ENCODE peak calls at places on chromosome 19, in eight cellular contexts. L is left lung; H is tibial nerve; I is endodermal cell; B is CD4-positive, alpha-beta T cell; X is AG04450; Q is AG09319; F is omental fat pad. U is an unnamed sample.

GRCh38 chr19:10918359-10918758 is 10.1 kb downstream of the YIPF2 start:
- DNase-seq in L (peak; percentile 15), H (no peak), I (no peak), B (no peak), X (no peak), Q (no peak), F (no peak), U (no peak)

GRCh38 chr19:49114630-49115363 is 627 bp downstream of the LIN7B start:
- DNase-seq in L (peak; percentile 88), H (peak; percentile 36), I (peak; percentile 88), B (peak; percentile 36), X (no peak), Q (no peak), F (no peak), U (no peak)

GRCh38 chr19:644363-644762 is 4.7 kb downstream of the FGF22 start:
- DNase-seq in L (no peak), H (no peak), I (no peak), B (no peak), X (no peak), Q (no peak), F (no peak), U (no peak)

GRCh38 chr19:35059799-35060091 is 18.2 kb downstream of the HPN start:
- DNase-seq in L (peak; percentile 73), H (no peak), I (no peak), B (no peak), X (no peak), Q (no peak), F (no peak), U (no peak)

GRCh38 chr19:2567580-2567979 is 91.7 kb downstream of the GADD45B start:
- DNase-seq in L (peak; percentile 85), H (peak; percentile 61), I (peak; percentile 49), B (no peak), X (no peak), Q (no peak), F (no peak), U (no peak)

GRCh38 chr19:28498404-28498976 is 714.5 kb downstream of the UQCRFS1 start:
- DNase-seq in L (no peak), H (no peak), I (no peak), B (no peak), X (no peak), Q (no peak), F (no peak), U (no peak)

GRCh38 chr19:13899912-13900584 is 5.9 kb downstream of the BRME1 start:
- DNase-seq in L (no peak), H (no peak), I (no peak), B (no peak), X (no peak), Q (no peak), F (no peak), U (no peak)

GRCh38 chr19:36894849-36895383 is 21.2 kb downstream of the ZNF829 start:
- DNase-seq in L (no peak), H (no peak), I (no peak), B (no peak), X (no peak), Q (no peak), F (no peak), U (no peak)

GRCh38 chr19:49712397-49712859 is 21.5 kb downstream of the CPT1C start:
- DNase-seq in L (no peak), H (peak; percentile 14), I (peak; percentile 95), B (no peak), X (no peak), Q (peak; percentile 74), F (no peak), U (no peak)

GRCh38 chr19:40714519-40715299 is 2.0 kb downstream of the COQ8B start:
- DNase-seq in L (peak; percentile 97), H (peak; percentile 95), I (peak; percentile 98), B (peak; percentile 89), X (peak; percentile 81), Q (peak; percentile 83), F (peak; percentile 88), U (peak; percentile 90)

GRCh38 chr19:54203151-54203611 is 2.5 kb downstream of the RPS9 start:
- DNase-seq in L (no peak), H (no peak), I (no peak), B (no peak), X (no peak), Q (no peak), F (no peak), U (no peak)

GRCh38 chr19:18746393-18747167 is 44.5 kb downstream of the COMP start:
- DNase-seq in L (no peak), H (no peak), I (peak; percentile 78), B (no peak), X (no peak), Q (no peak), F (no peak), U (no peak)

GRCh38 chr19:12788682-12789097 is 2.6 kb upstream of the JUNB start:
- DNase-seq in L (peak; percentile 90), H (peak; percentile 79), I (peak; percentile 77), B (peak; percentile 31), X (no peak), Q (no peak), F (no peak), U (peak; percentile 67)

GRCh38 chr19:45195764-45196163 is 17.2 kb downstream of the BLOC1S3 start:
- DNase-seq in L (no peak), H (no peak), I (no peak), B (no peak), X (no peak), Q (no peak), F (no peak), U (no peak)

GRCh38 chr19:45202637-45203036 is 24.1 kb downstream of the BLOC1S3 start:
- DNase-seq in L (no peak), H (no peak), I (no peak), B (no peak), X (no peak), Q (no peak), F (no peak), U (no peak)

GRCh38 chr19:45206328-45206727 is 27.7 kb downstream of the BLOC1S3 start:
- DNase-seq in L (no peak), H (no peak), I (no peak), B (no peak), X (no peak), Q (no peak), F (no peak), U (no peak)

GRCh38 chr19:45205810-45206209 is 27.2 kb downstream of the BLOC1S3 start:
- DNase-seq in L (no peak), H (no peak), I (no peak), B (no peak), X (no peak), Q (no peak), F (no peak), U (no peak)

DNA sequence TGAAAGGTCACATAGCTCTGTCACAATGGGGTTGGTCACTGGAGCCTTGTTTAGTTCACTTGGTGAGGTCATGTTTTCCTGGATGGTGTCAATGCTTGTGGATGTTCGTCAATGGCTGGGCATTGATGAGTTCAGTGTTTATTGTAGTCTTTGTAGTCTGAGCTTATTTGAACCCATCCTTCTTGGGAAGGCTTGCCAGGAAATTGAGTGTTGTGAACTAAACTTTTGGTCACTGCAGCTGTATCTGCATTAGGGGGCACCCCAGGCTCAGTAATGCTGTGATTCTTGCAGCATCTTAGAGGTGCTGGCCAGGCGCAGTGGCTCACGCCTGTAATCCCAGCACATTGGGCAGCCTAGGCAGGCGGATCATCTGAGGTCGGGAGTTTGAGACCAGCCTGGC is 22.0 kb downstream of the BLOC1S3 start:
- DNase-seq in L (no peak), H (peak; percentile 22), I (peak; percentile 86), B (no peak), X (no peak), Q (peak; percentile 31), F (no peak), U (no peak)
- TF ChIP-seq CTCF in L (no peak), H (peak; percentile 12), I (peak; percentile 79), B (no peak), X (peak; percentile 53), Q (peak; percentile 43), F (no peak), U (no peak)

DNA sequence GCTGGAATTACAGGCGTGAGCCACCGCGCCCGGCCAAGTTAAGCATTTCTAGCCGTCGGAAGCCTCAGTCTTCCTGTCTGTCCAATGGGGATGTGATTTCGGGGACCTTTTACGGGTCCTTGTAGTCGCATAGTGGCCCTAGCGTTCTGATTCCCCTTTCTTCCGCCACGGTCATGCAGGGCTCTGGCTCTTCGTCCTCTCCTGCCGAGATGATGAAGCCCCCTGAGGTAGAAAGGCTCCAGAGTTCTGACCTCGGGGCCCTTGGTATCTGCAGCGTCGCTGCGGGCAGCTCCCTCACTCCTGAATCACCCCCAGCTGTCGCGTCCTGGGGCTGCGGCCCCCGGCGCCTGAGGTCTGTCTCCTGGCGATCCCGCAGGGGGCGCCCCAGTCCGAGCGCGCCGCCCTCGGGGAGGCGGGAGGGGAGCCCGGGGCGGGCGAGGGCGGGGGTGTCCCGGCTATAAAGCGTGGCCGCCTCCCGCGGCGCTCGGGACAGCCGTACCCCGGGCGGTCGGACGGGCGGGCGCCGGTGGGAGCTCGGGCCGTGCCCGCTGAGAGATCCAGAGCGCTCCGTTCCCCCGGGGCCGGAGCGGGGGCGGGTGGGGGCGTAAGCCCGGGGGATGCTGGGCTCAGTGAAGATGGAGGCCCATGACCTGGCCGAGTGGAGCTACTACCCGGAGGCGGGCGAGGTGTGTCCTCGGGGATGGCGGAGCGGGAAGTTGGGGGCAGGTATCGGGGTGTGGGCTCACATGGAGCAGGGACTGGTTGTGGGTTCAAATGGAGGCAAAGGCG is at the start of gene FOXA3:
- DNase-seq in L (peak; percentile 90), H (no peak), I (peak; percentile 90), B (peak; percentile 33), X (no peak), Q (no peak), F (no peak), U (peak; percentile 63)
- TF ChIP-seq CTCF in L (peak; percentile 63), H (peak; percentile 60), I (peak; percentile 97), B (peak; percentile 64), X (peak; percentile 29), Q (peak; percentile 29), F (no peak), U (no peak)

DNA sequence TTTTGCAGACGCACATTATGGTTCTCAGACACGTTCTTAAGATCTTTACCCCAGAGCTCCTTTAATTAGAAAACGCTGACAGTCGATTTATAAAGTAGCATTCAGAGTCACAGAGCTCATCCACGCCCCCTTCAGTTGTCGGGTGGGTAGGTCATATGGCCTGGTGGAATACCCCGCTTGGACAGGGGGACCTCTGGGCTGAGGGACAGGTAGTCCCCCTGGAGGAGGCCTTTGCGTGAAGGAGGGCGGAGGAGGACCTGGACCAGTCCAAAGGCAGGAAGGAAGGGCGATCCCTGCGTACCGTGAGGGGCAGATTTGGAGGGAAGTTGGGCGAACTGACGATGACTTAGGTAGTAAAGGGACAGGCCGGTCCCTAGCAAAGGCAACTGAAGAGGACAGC is 20.5 kb downstream of the VASP start:
- DNase-seq in L (no peak), H (no peak), I (peak; percentile 74), B (no peak), X (no peak), Q (no peak), F (no peak), U (no peak)
- TF ChIP-seq CTCF in L (no peak), H (no peak), I (peak; percentile 51), B (no peak), X (peak; percentile 5), Q (no peak), F (no peak), U (no peak)

DNA sequence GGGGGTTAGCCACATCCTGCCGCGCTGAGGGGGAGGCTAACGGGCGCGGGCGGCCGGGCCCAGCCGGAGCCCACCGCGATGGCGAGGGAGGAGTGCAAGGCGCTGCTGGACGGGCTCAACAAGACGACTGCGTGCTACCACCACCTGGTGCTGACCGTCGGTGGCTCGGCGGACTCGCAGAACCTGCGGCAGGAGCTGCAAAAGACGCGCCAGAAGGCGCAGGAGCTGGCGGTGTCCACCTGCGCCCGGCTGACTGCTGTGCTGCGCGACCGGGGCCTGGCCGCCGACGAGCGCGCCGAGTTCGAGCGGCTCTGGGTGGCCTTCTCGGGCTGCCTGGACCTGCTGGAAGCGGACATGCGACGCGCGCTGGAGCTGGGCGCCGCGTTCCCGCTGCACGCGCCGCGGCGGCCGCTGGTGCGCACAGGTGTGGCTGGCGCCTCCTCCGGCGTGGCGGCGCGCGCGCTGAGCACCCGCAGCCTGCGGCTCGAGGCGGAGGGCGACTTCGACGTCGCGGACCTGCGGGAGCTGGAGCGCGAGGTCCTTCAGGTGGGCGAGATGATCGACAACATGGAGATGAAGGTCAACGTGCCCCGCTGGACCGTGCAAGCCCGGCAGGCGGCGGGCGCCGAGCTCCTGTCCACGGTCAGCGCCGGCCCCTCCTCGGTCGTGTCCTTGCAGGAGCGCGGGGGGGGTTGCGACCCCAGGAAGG is 692 bp downstream of the RGS9BP start:
- DNase-seq in L (peak; percentile 84), H (no peak), I (peak; percentile 80), B (peak; percentile 23), X (no peak), Q (no peak), F (no peak), U (no peak)
- TF ChIP-seq CTCF in L (no peak), H (no peak), I (peak; percentile 37), B (no peak), X (no peak), Q (no peak), F (no peak), U (no peak)